ENCODE peak calls at places on chromosomes 13 and 19, in six cellular contexts. W, J, R, S, A and N are unnamed samples.

GRCh38 chr13:28532226-28533048 is 37.5 kb upstream of the FLT1 start:
- DNase-seq in W (no peak), J (no peak), R (no peak), S (no peak), A (no peak), N (peak)

GRCh38 chr19:31781542-31781941 is 432.3 kb upstream of the TSHZ3 start:
- DNase-seq in W (no peak), J (no peak), R (no peak), S (no peak), A (no peak), N (no peak)

GRCh38 chr19:48750771-48751504 is 1.5 kb downstream of the FUT1 start:
- DNase-seq in W (no peak), J (no peak), R (no peak), S (peak), A (no peak), N (no peak)

GRCh38 chr19:1567848-1568227 is 287 bp downstream of the MEX3D start:
- DNase-seq in W (no peak), J (peak), R (no peak), S (no peak), A (no peak), N (no peak)

GRCh38 chr13:32650705-32651311 is 64.6 kb downstream of the PDS5B start:
- DNase-seq in W (peak), J (no peak), R (peak), S (peak), A (peak), N (peak)

GRCh38 chr19:49097453-49098288 is 12.4 kb downstream of the SNRNP70 start:
- DNase-seq in W (peak), J (peak), R (peak), S (peak), A (peak), N (no peak)

GRCh38 chr19:15487038-15487437 is 7.7 kb upstream of the PGLYRP2 start:
- DNase-seq in W (no peak), J (no peak), R (no peak), S (no peak), A (no peak), N (no peak)

GRCh38 chr13:113371061-113371460 is 7.1 kb upstream of the GRTP1 start:
- DNase-seq in W (no peak), J (no peak), R (no peak), S (peak), A (no peak), N (no peak)

GRCh38 chr19:40220674-40221073 is 2.5 kb upstream of the TTC9B start:
- DNase-seq in W (no peak), J (no peak), R (no peak), S (no peak), A (no peak), N (no peak)

GRCh38 chr13:94020833-94021232 is 458.6 kb downstream of the DCT start:
- DNase-seq in W (no peak), J (no peak), R (no peak), S (no peak), A (peak), N (no peak)

GRCh38 chr13:110856941-110857835 is 57.7 kb downstream of the ANKRD10 start:
- DNase-seq in W (no peak), J (no peak), R (no peak), S (no peak), A (no peak), N (no peak)

GRCh38 chr19:7078007-7078406 is 8.5 kb downstream of the ZNF557 start:
- DNase-seq in W (no peak), J (no peak), R (no peak), S (no peak), A (no peak), N (no peak)

GRCh38 chr13:114097893-114098688 is 34.3 kb downstream of the RASA3 start:
- DNase-seq in W (peak), J (no peak), R (peak), S (no peak), A (no peak), N (peak)

GRCh38 chr13:56773148-56773547 is 367.6 kb upstream of the PRR20A start:
- DNase-seq in W (no peak), J (no peak), R (no peak), S (no peak), A (no peak), N (no peak)
- TF ChIP-seq EP300 in W (no peak), J (no peak), R (no peak), S (no peak), A (no peak), N (no peak)

GRCh38 chr13:40770609-40770933 is 419 bp downstream of the MRPS31 start:
- DNase-seq in W (no peak), J (no peak), R (no peak), S (no peak), A (no peak), N (no peak)
- H3K4me3 ChIP-seq in W (peak), J (peak), R (peak), S (peak), A (peak), N (peak)

GRCh38 chr19:13850910-13851753 is 25.8 kb upstream of the NANOS3 start:
- DNase-seq in W (peak), J (peak), R (peak), S (peak), A (no peak), N (peak)
- TF ChIP-seq EP300 in W (peak), J (no peak), R (peak), S (peak), A (peak), N (no peak)

GRCh38 chr19:47729799-47730520 is 15.4 kb upstream of the NOP53 start:
- DNase-seq in W (peak), J (peak), R (peak), S (peak), A (peak), N (peak)
- H3K4me3 ChIP-seq in W (no peak), J (peak), R (no peak), S (peak), A (peak), N (peak)

GRCh38 chr19:41871573-41872383 is 5.3 kb upstream of the CD79A start:
- DNase-seq in W (no peak), J (no peak), R (peak), S (no peak), A (no peak), N (peak)
- TF ChIP-seq EP300 in W (no peak), J (no peak), R (no peak), S (no peak), A (no peak), N (no peak)

DNA sequence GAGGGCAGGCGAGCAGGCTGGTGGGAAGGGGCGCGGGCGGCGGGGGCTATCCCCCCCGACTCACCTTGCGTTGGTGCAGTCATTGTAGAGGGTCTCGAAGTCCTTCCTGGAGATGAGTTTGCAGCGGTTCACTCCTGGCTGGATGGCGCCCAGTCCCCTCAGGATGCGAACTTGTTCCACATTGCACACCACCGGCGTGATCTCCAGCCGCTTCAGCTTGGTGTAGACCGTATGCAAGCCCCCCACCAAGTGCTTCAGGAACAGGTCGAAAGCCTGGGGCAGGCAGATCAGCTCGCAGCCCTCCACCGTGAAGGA is 1.2 kb downstream of the DACH1 start:
- DNase-seq in W (no peak), J (no peak), R (peak), S (no peak), A (no peak), N (peak)
- H3K4me3 ChIP-seq in W (peak), J (peak), R (peak), S (peak), A (peak), N (peak)

DNA sequence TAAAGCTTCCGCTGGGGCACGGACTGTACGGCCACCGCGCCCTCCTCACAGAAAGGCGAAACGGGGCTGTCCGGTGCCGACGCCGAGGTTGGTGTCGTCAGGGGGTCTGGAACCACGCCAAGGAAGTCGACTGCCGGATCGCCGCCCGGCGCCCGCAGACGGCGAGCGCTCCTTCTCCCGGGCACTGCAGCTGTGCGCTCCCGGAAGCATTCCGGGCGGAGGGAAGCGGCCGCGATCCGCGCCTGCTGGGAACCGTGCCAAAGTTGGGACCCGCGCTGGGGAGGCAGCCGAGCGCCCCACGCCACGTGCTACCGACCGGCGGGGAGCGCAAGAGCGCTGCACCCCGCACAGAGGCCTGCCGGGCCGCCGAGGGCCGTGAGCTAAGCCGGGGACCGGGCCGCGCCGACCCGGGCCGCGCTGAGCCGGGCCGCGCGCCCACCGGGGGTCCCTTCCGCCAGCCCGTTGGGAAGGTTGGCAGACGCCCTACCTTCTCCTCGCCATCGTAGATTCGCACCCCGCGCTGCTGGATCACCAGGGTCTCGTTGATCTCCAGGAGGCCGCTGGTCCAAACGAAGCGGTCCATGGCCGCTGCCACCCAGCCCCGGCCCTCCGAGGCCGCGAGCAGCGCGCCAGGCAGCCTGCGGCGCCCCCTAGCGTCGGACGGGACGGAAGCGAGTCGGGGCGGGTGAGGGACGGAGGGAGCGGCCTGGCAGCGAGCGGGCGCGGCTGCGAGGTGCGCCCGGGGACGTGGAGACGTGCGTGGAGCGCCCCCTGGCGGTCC is at the start of gene VPS36:
- DNase-seq in W (peak), J (peak), R (peak), S (peak), A (peak), N (peak)
- TF ChIP-seq EP300 in W (no peak), J (no peak), R (no peak), S (no peak), A (no peak), N (no peak)